ENCODE peak calls at places on chromosomes 6 and 20, in eight cellular contexts. One of them, this sample, is unnamed.

GRCh38 chr6:138500045-138500665 is 861 bp upstream of the NHSL1 start:
- DNase-seq in NCI-H524: no peak
- DNase-seq in iris pigment epithelial cell: no peak
- DNase-seq in AG09309: no peak
- DNase-seq in occipital lobe: no peak
- DNase-seq in cerebellar cortex: no peak
- DNase-seq in activated naive CD4-positive, alpha-beta T cell treated with anti-CD3 and anti-CD28 coated beads, Interleukin-2, amount 50 U/mL, for 16 hours: no peak
- DNase-seq in breast epithelium: no peak
- DNase-seq in this sample: no peak

GRCh38 chr6:154766288-154766687 is 33.1 kb downstream of the SCAF8 start:
- DNase-seq in NCI-H524: no peak
- DNase-seq in iris pigment epithelial cell: no peak
- DNase-seq in AG09309: no peak
- DNase-seq in occipital lobe: no peak
- DNase-seq in cerebellar cortex: peak
- DNase-seq in activated naive CD4-positive, alpha-beta T cell treated with anti-CD3 and anti-CD28 coated beads, Interleukin-2, amount 50 U/mL, for 16 hours: no peak
- DNase-seq in breast epithelium: no peak
- DNase-seq in this sample: no peak

GRCh38 chr20:11204926-11205768 is 531.3 kb upstream of the JAG1 start:
- DNase-seq in NCI-H524: peak
- DNase-seq in iris pigment epithelial cell: peak
- DNase-seq in AG09309: no peak
- DNase-seq in occipital lobe: no peak
- DNase-seq in cerebellar cortex: peak
- DNase-seq in activated naive CD4-positive, alpha-beta T cell treated with anti-CD3 and anti-CD28 coated beads, Interleukin-2, amount 50 U/mL, for 16 hours: no peak
- DNase-seq in breast epithelium: no peak
- DNase-seq in this sample: peak

GRCh38 chr20:10875653-10876052 is 201.9 kb upstream of the JAG1 start:
- DNase-seq in NCI-H524: no peak
- DNase-seq in iris pigment epithelial cell: no peak
- DNase-seq in AG09309: no peak
- DNase-seq in occipital lobe: no peak
- DNase-seq in cerebellar cortex: no peak
- DNase-seq in activated naive CD4-positive, alpha-beta T cell treated with anti-CD3 and anti-CD28 coated beads, Interleukin-2, amount 50 U/mL, for 16 hours: no peak
- DNase-seq in breast epithelium: no peak
- DNase-seq in this sample: no peak

GRCh38 chr6:110039996-110040383 is 61.9 kb downstream of the GPR6 start:
- DNase-seq in NCI-H524: peak
- DNase-seq in iris pigment epithelial cell: peak
- DNase-seq in AG09309: no peak
- DNase-seq in occipital lobe: no peak
- DNase-seq in cerebellar cortex: peak
- DNase-seq in activated naive CD4-positive, alpha-beta T cell treated with anti-CD3 and anti-CD28 coated beads, Interleukin-2, amount 50 U/mL, for 16 hours: peak
- DNase-seq in breast epithelium: no peak
- DNase-seq in this sample: peak

GRCh38 chr20:52379723-52380336 is 188.3 kb upstream of the ZFP64 start:
- DNase-seq in NCI-H524: no peak
- DNase-seq in iris pigment epithelial cell: peak
- DNase-seq in AG09309: no peak
- DNase-seq in occipital lobe: no peak
- DNase-seq in cerebellar cortex: peak
- DNase-seq in activated naive CD4-positive, alpha-beta T cell treated with anti-CD3 and anti-CD28 coated beads, Interleukin-2, amount 50 U/mL, for 16 hours: peak
- DNase-seq in breast epithelium: no peak
- DNase-seq in this sample: peak

GRCh38 chr20:20134941-20135572 is 82.7 kb downstream of the CFAP61 start:
- DNase-seq in NCI-H524: no peak
- DNase-seq in iris pigment epithelial cell: no peak
- DNase-seq in AG09309: no peak
- DNase-seq in occipital lobe: no peak
- DNase-seq in cerebellar cortex: no peak
- DNase-seq in activated naive CD4-positive, alpha-beta T cell treated with anti-CD3 and anti-CD28 coated beads, Interleukin-2, amount 50 U/mL, for 16 hours: no peak
- DNase-seq in breast epithelium: no peak
- DNase-seq in this sample: no peak

GRCh38 chr6:78835817-78836216 is 31.5 kb upstream of the IRAK1BP1 start:
- DNase-seq in NCI-H524: no peak
- DNase-seq in iris pigment epithelial cell: no peak
- DNase-seq in AG09309: no peak
- DNase-seq in occipital lobe: no peak
- DNase-seq in cerebellar cortex: no peak
- DNase-seq in activated naive CD4-positive, alpha-beta T cell treated with anti-CD3 and anti-CD28 coated beads, Interleukin-2, amount 50 U/mL, for 16 hours: no peak
- DNase-seq in breast epithelium: no peak
- DNase-seq in this sample: no peak

GRCh38 chr20:49759266-49759950 is 45.7 kb upstream of the B4GALT5 start:
- DNase-seq in NCI-H524: no peak
- DNase-seq in iris pigment epithelial cell: no peak
- DNase-seq in AG09309: no peak
- DNase-seq in occipital lobe: no peak
- DNase-seq in cerebellar cortex: no peak
- DNase-seq in activated naive CD4-positive, alpha-beta T cell treated with anti-CD3 and anti-CD28 coated beads, Interleukin-2, amount 50 U/mL, for 16 hours: no peak
- DNase-seq in breast epithelium: no peak
- DNase-seq in this sample: no peak

GRCh38 chr6:144434308-144434990 is 149.3 kb downstream of the UTRN start:
- DNase-seq in NCI-H524: no peak
- DNase-seq in iris pigment epithelial cell: peak
- DNase-seq in AG09309: peak
- DNase-seq in occipital lobe: no peak
- DNase-seq in cerebellar cortex: no peak
- DNase-seq in activated naive CD4-positive, alpha-beta T cell treated with anti-CD3 and anti-CD28 coated beads, Interleukin-2, amount 50 U/mL, for 16 hours: no peak
- DNase-seq in breast epithelium: no peak
- DNase-seq in this sample: no peak

GRCh38 chr6:139452176-139452876 is 77.9 kb upstream of the CITED2 start:
- DNase-seq in NCI-H524: peak
- DNase-seq in iris pigment epithelial cell: peak
- DNase-seq in AG09309: peak
- DNase-seq in occipital lobe: no peak
- DNase-seq in cerebellar cortex: no peak
- DNase-seq in activated naive CD4-positive, alpha-beta T cell treated with anti-CD3 and anti-CD28 coated beads, Interleukin-2, amount 50 U/mL, for 16 hours: no peak
- DNase-seq in breast epithelium: no peak
- DNase-seq in this sample: peak

This sample was measured in KBM-7.